ENCODE peak calls at places on chromosomes 4 and X, in six cellular contexts. I, A, U, M, S and W are unnamed samples.

GRCh38 chr4:38819569-38819968 is 15.0 kb upstream of the TLR1 start:
- DNase-seq in I (no peak), A (no peak), U (no peak), M (no peak), S (no peak), W (no peak)

GRCh38 chr4:117001077-117001476 is 84.3 kb downstream of the TRAM1L1 start:
- DNase-seq in I (no peak), A (no peak), U (no peak), M (no peak), S (no peak), W (no peak)

GRCh38 chr4:40948017-40948416 is 198.3 kb downstream of the NSUN7 start:
- DNase-seq in I (no peak), A (no peak), U (no peak), M (no peak), S (peak), W (no peak)

GRCh38 chrX:46383006-46383405 is 162.2 kb downstream of the ZNF674 start:
- DNase-seq in I (no peak), A (no peak), U (no peak), M (no peak), S (no peak), W (no peak)

GRCh38 chr4:38179690-38180299 is 219.6 kb downstream of the PTTG2 start:
- DNase-seq in I (peak), A (peak), U (peak), M (peak), S (peak), W (peak)

GRCh38 chr4:79201976-79202375 is 123.9 kb downstream of the NAA11 start:
- DNase-seq in I (no peak), A (no peak), U (no peak), M (no peak), S (no peak), W (no peak)

GRCh38 chrX:23849241-23849640 is 58.5 kb downstream of the APOO start:
- DNase-seq in I (no peak), A (no peak), U (no peak), M (no peak), S (no peak), W (no peak)

GRCh38 chr4:168461821-168462220 is 18.5 kb downstream of the DDX60L start:
- DNase-seq in I (no peak), A (no peak), U (no peak), M (no peak), S (no peak), W (no peak)

GRCh38 chr4:48483777-48484493 is 792 bp downstream of the SLC10A4 start:
- DNase-seq in I (peak), A (no peak), U (peak), M (no peak), S (no peak), W (no peak)

GRCh38 chr4:40423735-40424134 is 88.6 kb downstream of the CHRNA9 start:
- DNase-seq in I (no peak), A (no peak), U (no peak), M (peak), S (peak), W (no peak)

GRCh38 chr4:37243061-37243460 is 1.5 kb upstream of the NWD2 start:
- DNase-seq in I (peak), A (no peak), U (peak), M (no peak), S (no peak), W (no peak)

GRCh38 chr4:127788517-127788916 is 6.4 kb downstream of the HSPA4L start:
- DNase-seq in I (no peak), A (no peak), U (peak), M (peak), S (peak), W (no peak)

GRCh38 chr4:168380290-168380689 is 61.7 kb upstream of the DDX60 start:
- DNase-seq in I (no peak), A (no peak), U (no peak), M (no peak), S (no peak), W (no peak)

DNA sequence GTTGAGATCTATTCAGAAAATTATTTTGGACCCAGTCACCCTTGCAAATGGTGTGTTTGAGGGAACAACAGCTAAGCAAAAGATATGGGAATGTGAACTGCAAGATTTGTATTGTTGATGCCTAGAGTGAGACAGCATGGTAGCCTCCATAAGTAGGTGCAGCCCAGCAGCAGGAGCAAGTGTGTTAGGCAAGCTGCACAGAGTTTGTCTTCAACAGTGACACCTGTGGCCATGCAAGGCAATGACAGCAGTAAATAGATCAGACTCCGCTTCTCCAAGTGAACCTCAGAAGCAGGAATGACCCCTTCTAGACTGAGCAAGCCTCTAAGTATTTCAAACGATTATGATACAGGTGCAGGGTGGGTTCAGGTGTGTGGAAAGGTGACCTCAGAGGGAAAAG is 133.4 kb upstream of the MSX1 start:
- DNase-seq in I (no peak), A (no peak), U (no peak), M (peak), S (no peak), W (no peak)
- TF ChIP-seq CTCF in I (no peak), A (no peak), U (peak), M (peak), S (peak), W (no peak)

GRCh38 chr4:12961713-12962112 is 522.4 kb downstream of the RAB28 start:
- DNase-seq in I (no peak), A (no peak), U (no peak), M (no peak), S (no peak), W (no peak)

GRCh38 chr4:12965334-12965733 is 518.8 kb downstream of the RAB28 start:
- DNase-seq in I (no peak), A (no peak), U (no peak), M (no peak), S (no peak), W (no peak)

GRCh38 chr4:12966741-12967140 is 517.4 kb downstream of the RAB28 start:
- DNase-seq in I (no peak), A (no peak), U (no peak), M (no peak), S (no peak), W (no peak)

GRCh38 chr4:12963912-12964311 is 520.2 kb downstream of the RAB28 start:
- DNase-seq in I (no peak), A (no peak), U (no peak), M (no peak), S (no peak), W (no peak)

GRCh38 chr4:12963291-12963690 is 520.8 kb downstream of the RAB28 start:
- DNase-seq in I (no peak), A (no peak), U (no peak), M (no peak), S (no peak), W (no peak)
- TF ChIP-seq CTCF in I (no peak), A (no peak), U (no peak), M (no peak), S (no peak), W (no peak)

GRCh38 chr4:153518001-153518400 is 51.8 kb downstream of the TMEM131L start:
- DNase-seq in I (no peak), A (no peak), U (no peak), M (no peak), S (no peak), W (no peak)
- TF ChIP-seq CTCF in I (no peak), A (no peak), U (no peak), M (no peak), S (no peak), W (no peak)

GRCh38 chr4:108749119-108749518 is 13.7 kb downstream of the ETNPPL start:
- DNase-seq in I (no peak), A (no peak), U (peak), M (no peak), S (no peak), W (no peak)
- TF ChIP-seq CTCF in I (no peak), A (no peak), U (peak), M (no peak), S (no peak), W (no peak)

GRCh38 chrX:111100191-111100590 is 4.2 kb downstream of the PAK3 start:
- DNase-seq in I (no peak), A (no peak), U (peak), M (peak), S (peak), W (no peak)
- TF ChIP-seq CTCF in I (no peak), A (peak), U (peak), M (peak), S (peak), W (no peak)

GRCh38 chr4:186404562-186405134 is 138.7 kb downstream of the F11 start:
- DNase-seq in I (no peak), A (no peak), U (no peak), M (no peak), S (no peak), W (no peak)
- TF ChIP-seq CTCF in I (no peak), A (no peak), U (no peak), M (no peak), S (no peak), W (no peak)